ENCODE peak calls at places on chromosomes 2 and 18, in ten cellular contexts. G is LoVo; X is effector CD8-positive, alpha-beta T cell; R is AG10803; I is head of caudate nucleus; D is kidney; Y is myocyte; J is NCI-H2081; N is neural crest cell; A is ACHN. M is an unnamed sample.

GRCh38 chr18:32930695-32931301 is 158.0 kb upstream of the KLHL14 start:
- DNase-seq in A (peak; percentile 55), J (peak; percentile 48), I (no peak), G (peak; percentile 70), Y (peak; percentile 31), D (no peak), X (no peak), N (no peak), R (peak; percentile 46), M (peak; percentile 62)

GRCh38 chr18:53375641-53376040 is 848.8 kb downstream of the MBD2 start:
- DNase-seq in A (no peak), D (no peak), X (no peak), Y (no peak), N (no peak), R (no peak), G (no peak), J (peak; percentile 6), I (no peak), M (no peak)

GRCh38 chr2:238790877-238791276 is 57.0 kb upstream of the TWIST2 start:
- DNase-seq in I (no peak), N (no peak), J (no peak), Y (no peak), R (peak; percentile 58), D (no peak), X (no peak), G (no peak), A (no peak), M (no peak)

GRCh38 chr2:58571181-58571852 is 330.2 kb upstream of the FANCL start:
- DNase-seq in D (no peak), R (peak; percentile 52), A (peak; percentile 81), X (no peak), G (peak; percentile 63), N (peak; percentile 5), Y (peak; percentile 78), J (peak; percentile 89), I (peak; percentile 42), M (peak; percentile 87)

GRCh38 chr2:153543639-153544071 is 65.1 kb upstream of the RPRM start:
- DNase-seq in N (no peak), D (no peak), I (no peak), G (no peak), R (no peak), J (peak; percentile 90), Y (no peak), A (no peak), X (no peak), M (no peak)

GRCh38 chr2:53018830-53019425 is 748.7 kb upstream of the CHAC2 start:
- DNase-seq in D (no peak), I (no peak), G (no peak), R (no peak), N (no peak), A (peak; percentile 46), J (no peak), Y (peak; percentile 35), X (no peak), M (peak; percentile 62)

GRCh38 chr18:10417679-10418078 is 36.8 kb upstream of the APCDD1 start:
- DNase-seq in R (peak; percentile 44), X (no peak), A (no peak), D (no peak), N (no peak), I (no peak), J (no peak), G (no peak), Y (peak; percentile 48), M (no peak)

GRCh38 chr18:79883461-79884295 is 67.8 kb downstream of the SLC66A2 start:
- DNase-seq in G (no peak), J (no peak), X (no peak), N (no peak), A (no peak), R (no peak), D (no peak), I (no peak), Y (no peak), M (no peak)

GRCh38 chr2:230205034-230205433 is 14.8 kb downstream of the SP110 start:
- DNase-seq in J (no peak), Y (no peak), G (no peak), X (no peak), N (no peak), A (no peak), R (no peak), I (no peak), D (no peak), M (no peak)

GRCh38 chr2:38750793-38751042 is 443 bp downstream of the SRSF7 start:
- DNase-seq in I (peak; percentile 68), Y (peak; percentile 65), N (no peak), X (peak; percentile 63), A (peak; percentile 60), J (peak; percentile 73), G (peak; percentile 63), R (no peak), D (peak; percentile 89), M (peak; percentile 67)

GRCh38 chr2:70002241-70002896 is 40.9 kb upstream of the ASPRV1 start:
- DNase-seq in D (peak; percentile 26), J (no peak), I (no peak), Y (no peak), X (no peak), R (no peak), N (no peak), A (no peak), G (no peak), M (no peak)

GRCh38 chr2:236354056-236354940 is 90.1 kb upstream of the ASB18 start:
- DNase-seq in X (no peak), D (no peak), I (no peak), G (no peak), Y (no peak), N (no peak), J (no peak), R (no peak), A (no peak), M (no peak)

GRCh38 chr18:3510024-3510423 is 60.1 kb downstream of the TGIF1 start:
- DNase-seq in J (no peak), D (no peak), X (no peak), N (no peak), G (no peak), A (no peak), R (no peak), I (no peak), Y (no peak), M (no peak)

GRCh38 chr2:70645733-70646420 is 92.3 kb upstream of the TGFA start:
- DNase-seq in Y (no peak), R (no peak), G (peak; percentile 36), X (no peak), D (no peak), J (no peak), A (peak; percentile 40), N (no peak), I (no peak), M (peak; percentile 41)

GRCh38 chr2:152028182-152028862 is 70.5 kb downstream of the CACNB4 start:
- DNase-seq in A (no peak), I (no peak), X (no peak), N (no peak), D (no peak), R (no peak), Y (peak; percentile 18), G (no peak), J (peak; percentile 40), M (no peak)

GRCh38 chr2:215137741-215138340 is 585 bp downstream of the ABCA12 start:
- DNase-seq in I (no peak), J (no peak), N (no peak), R (peak; percentile 24), D (no peak), A (peak; percentile 66), G (peak; percentile 42), X (no peak), Y (peak; percentile 54), M (no peak)

GRCh38 chr2:29000481-29000880 is 19.4 kb downstream of the TOGARAM2 start:
- DNase-seq in A (no peak), Y (no peak), R (no peak), N (no peak), G (no peak), D (no peak), J (no peak), I (peak; percentile 41), X (peak; percentile 21), M (no peak)

GRCh38 chr18:12011199-12011961 is 30.1 kb downstream of the IMPA2 start:
- DNase-seq in N (no peak), A (no peak), G (no peak), I (no peak), X (no peak), Y (no peak), J (no peak), R (no peak), D (peak; percentile 64), M (no peak)

GRCh38 chr18:815353-815752 is 3.3 kb upstream of the YES1 start:
- DNase-seq in G (no peak), R (no peak), Y (no peak), I (no peak), D (no peak), N (no peak), A (no peak), J (no peak), X (no peak), M (no peak)

GRCh38 chr2:141498561-141498960 is 632.3 kb downstream of the LRP1B start:
- DNase-seq in X (no peak), J (no peak), I (no peak), Y (no peak), N (no peak), G (no peak), R (peak; percentile 35), D (no peak), A (no peak), M (no peak)

GRCh38 chr2:102334471-102334870 is 21.1 kb upstream of the IL18R1 start:
- DNase-seq in J (no peak), D (no peak), A (no peak), X (no peak), Y (no peak), N (no peak), I (no peak), R (no peak), G (no peak), M (no peak)

GRCh38 chr2:96153291-96153713 is 8.1 kb upstream of the DUSP2 start:
- DNase-seq in G (no peak), I (no peak), X (no peak), D (no peak), A (no peak), J (no peak), R (no peak), Y (no peak), N (no peak), M (no peak)

GRCh38 chr2:74975016-74975415 is 16.6 kb downstream of the POLE4 start:
- DNase-seq in Y (peak; percentile 18), X (no peak), A (no peak), J (peak; percentile 55), D (no peak), G (no peak), N (no peak), R (peak; percentile 8), I (no peak), M (no peak)

GRCh38 chr2:74516070-74516633 is 1.9 kb downstream of the TLX2 start:
- DNase-seq in I (peak; percentile 63), X (peak; percentile 58), Y (no peak), N (no peak), G (no peak), J (no peak), R (peak; percentile 37), A (no peak), D (peak; percentile 89), M (no peak)

GRCh38 chr2:143629344-143629743 is 500.1 kb downstream of the ARHGAP15 start:
- DNase-seq in I (no peak), R (peak; percentile 58), A (no peak), G (peak; percentile 22), N (no peak), Y (peak; percentile 58), X (no peak), J (no peak), D (no peak), M (peak; percentile 28)

GRCh38 chr2:199405241-199405640 is 52.5 kb downstream of the SATB2 start:
- DNase-seq in G (no peak), X (no peak), D (no peak), A (peak; percentile 66), I (no peak), N (no peak), Y (peak; percentile 42), R (peak; percentile 8), J (no peak), M (peak; percentile 48)